ENCODE peak calls at places on chromosomes 1 and 21, in four cellular contexts. G, W, J and I are unnamed samples.

GRCh38 chr1:162285149-162285561 is 91.5 kb downstream of the SPATA46 start:
- DNase-seq in J (peak), W (no peak), G (no peak), I (no peak)

GRCh38 chr21:35075546-35075945 is 26.4 kb upstream of the RUNX1 start:
- DNase-seq in J (no peak), W (peak), G (no peak), I (peak)

GRCh38 chr21:46052703-46053651 is 44.9 kb upstream of the COL6A2 start:
- DNase-seq in G (peak), J (no peak), W (peak), I (peak)

GRCh38 chr1:71944006-71944405 is 338.3 kb downstream of the NEGR1 start:
- DNase-seq in J (no peak), W (no peak), G (no peak), I (no peak)

GRCh38 chr1:29971703-29972102 is 735.4 kb downstream of the PTPRU start:
- DNase-seq in G (no peak), J (no peak), W (no peak), I (no peak)

GRCh38 chr1:154476791-154477190 is 25.2 kb upstream of the TDRD10 start:
- DNase-seq in W (no peak), G (no peak), J (peak), I (no peak)

GRCh38 chr1:200442023-200442422 is 32.2 kb upstream of the ZNF281 start:
- DNase-seq in J (no peak), W (no peak), G (no peak), I (no peak)

GRCh38 chr1:236280438-236281285 is 1.1 kb downstream of the ERO1B start:
- DNase-seq in G (no peak), J (peak), W (no peak), I (peak)

GRCh38 chr1:206907304-206907991 is 10.2 kb downstream of the IL24 start:
- DNase-seq in G (peak), W (no peak), J (no peak), I (no peak)

GRCh38 chr1:232890340-232890953 is 60.0 kb upstream of the NTPCR start:
- DNase-seq in W (no peak), G (peak), J (no peak), I (no peak)

GRCh38 chr1:245812278-245812677 is 657.5 kb downstream of the KIF26B start:
- DNase-seq in W (no peak), G (no peak), J (no peak), I (no peak)

GRCh38 chr1:245091818-245092637 is 62.8 kb upstream of the KIF26B start:
- DNase-seq in W (peak), J (no peak), G (peak), I (peak)

GRCh38 chr21:32921632-32922230 is 104.0 kb upstream of the OLIG2 start:
- DNase-seq in W (peak), J (peak), G (peak), I (no peak)

GRCh38 chr1:163071381-163072255 is 2.5 kb downstream of the RGS4 start:
- DNase-seq in W (peak), G (peak), J (peak), I (peak)

GRCh38 chr1:37556712-37557196 is at the start of gene DNALI1:
- DNase-seq in W (peak), J (peak), G (peak), I (peak)

GRCh38 chr1:219660666-219661463 is 48.0 kb upstream of the ZC3H11B start:
- DNase-seq in J (peak), W (peak), G (peak), I (peak)

GRCh38 chr1:78712467-78712866 is 62.8 kb downstream of the IFI44 start:
- DNase-seq in J (no peak), W (no peak), G (no peak), I (no peak)

GRCh38 chr21:16116798-16117197 is 387.0 kb downstream of the USP25 start:
- DNase-seq in J (no peak), W (peak), G (no peak), I (no peak)

GRCh38 chr21:33651965-33652680 is 9.8 kb downstream of the ITSN1 start:
- DNase-seq in J (no peak), G (no peak), W (no peak), I (no peak)

GRCh38 chr1:69700770-69701169 is 133.0 kb downstream of the LRRC7 start:
- DNase-seq in G (peak), J (no peak), W (peak), I (no peak)

GRCh38 chr1:201356701-201357100 is 20.8 kb downstream of the TNNT2 start:
- DNase-seq in G (no peak), J (no peak), W (no peak), I (no peak)

GRCh38 chr21:41133896-41134522 is 34.0 kb upstream of the BACE2 start:
- DNase-seq in G (peak), J (no peak), W (peak), I (no peak)

GRCh38 chr1:57079454-57080157 is 113.8 kb upstream of the C8B start:
- DNase-seq in J (no peak), G (no peak), W (no peak), I (no peak)

GRCh38 chr1:217322834-217323233 is 308.1 kb downstream of the GPATCH2 start:
- DNase-seq in J (no peak), W (no peak), G (peak), I (no peak)

GRCh38 chr1:181100015-181100905 is 11.8 kb downstream of the IER5 start:
- DNase-seq in G (peak), J (no peak), W (no peak), I (no peak)

GRCh38 chr21:34580181-34580700 is 34.7 kb downstream of the RCAN1 start:
- DNase-seq in W (no peak), J (peak), G (no peak), I (no peak)

GRCh38 chr21:44925027-44925755 is 4.5 kb upstream of the ITGB2 start:
- DNase-seq in G (peak), J (no peak), W (peak), I (no peak)
- TF ChIP-seq POLR2A in G (no peak), J (no peak), W (no peak), I (no peak)

GRCh38 chr1:6179564-6180175 is 451 bp downstream of the CHD5 start:
- DNase-seq in W (no peak), G (no peak), J (no peak), I (no peak)
- H3K4me3 ChIP-seq in W (peak), G (no peak), J (peak), I (peak)

DNA sequence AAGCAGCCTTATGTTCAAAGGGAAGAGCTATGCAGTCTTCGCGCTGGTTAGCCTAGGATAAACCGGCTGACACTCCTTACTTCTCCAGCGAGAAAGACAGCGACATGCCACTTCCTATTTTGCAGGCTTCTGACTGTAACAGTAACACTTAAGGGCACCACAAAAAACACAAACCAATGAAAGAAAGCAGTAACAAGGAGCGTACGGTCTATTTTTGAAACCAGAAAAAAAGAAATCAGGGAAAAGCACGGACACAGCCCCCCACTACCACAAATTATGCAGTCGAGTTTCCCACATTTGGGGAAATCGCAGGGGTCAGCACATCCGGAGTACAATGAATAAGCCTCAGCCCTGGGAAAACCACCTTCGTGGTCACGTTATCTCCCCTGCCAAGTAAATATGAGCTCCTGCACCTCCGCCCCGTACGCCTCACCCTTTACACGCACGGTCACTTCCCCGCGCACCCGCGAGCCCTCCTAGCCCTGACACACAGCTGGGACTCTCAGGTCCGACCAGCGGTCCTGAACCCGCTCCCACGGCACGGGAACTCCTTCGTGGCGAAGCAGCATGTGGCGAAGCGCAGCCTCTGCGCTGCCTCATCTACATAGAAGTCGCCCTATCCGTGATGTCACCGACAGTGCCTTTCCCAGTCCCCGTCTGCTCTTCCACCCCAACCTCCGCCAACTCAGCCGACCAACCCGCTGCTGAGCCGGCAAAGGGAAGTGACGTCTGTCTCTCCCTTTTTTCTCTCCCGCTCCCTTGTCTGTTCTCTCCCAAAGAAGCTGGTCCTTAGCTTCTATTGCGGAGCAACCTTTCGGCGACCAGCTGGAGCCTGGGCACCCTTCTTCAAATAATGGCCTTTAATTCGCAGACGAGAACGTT is 40.9 kb upstream of the PPIAL4F start:
- DNase-seq in G (peak), J (peak), W (peak), I (peak)
- TF ChIP-seq POLR2A in G (peak), J (peak), W (peak), I (peak)

DNA sequence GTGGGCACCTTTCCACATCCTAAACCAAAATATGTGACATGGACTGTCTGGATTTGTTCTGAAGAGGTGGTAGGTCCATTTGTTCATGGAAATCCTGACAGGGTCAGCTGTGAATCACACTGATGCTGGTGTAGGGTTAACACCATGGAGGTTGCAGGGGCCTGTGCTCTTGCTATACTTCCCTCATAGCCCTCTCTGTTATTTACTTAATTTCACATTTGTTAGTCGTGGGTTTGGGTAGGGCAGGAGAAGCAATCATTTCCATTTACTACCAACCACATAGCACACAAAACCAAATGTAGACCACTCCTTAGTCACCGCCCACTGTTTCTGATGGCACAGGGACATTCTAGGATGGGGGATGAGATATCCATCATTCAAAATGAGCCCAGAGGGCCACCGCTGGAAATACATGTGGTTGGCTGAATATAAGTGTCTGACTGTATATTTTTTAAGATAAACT is 61.8 kb upstream of the POU2F1 start:
- DNase-seq in W (no peak), G (no peak), J (no peak), I (no peak)
- H3K4me3 ChIP-seq in W (no peak), G (no peak), J (no peak), I (no peak)

GRCh38 chr1:18927654-18928272 is 25.4 kb upstream of the ALDH4A1 start:
- DNase-seq in J (no peak), W (peak), G (peak), I (no peak)

GRCh38 chr1:18928406-18928805 is 26.1 kb upstream of the ALDH4A1 start:
- DNase-seq in G (no peak), W (no peak), J (no peak), I (no peak)

GRCh38 chr1:18928985-18929384 is 26.6 kb upstream of the ALDH4A1 start:
- DNase-seq in W (no peak), J (no peak), G (no peak), I (no peak)

GRCh38 chr1:18927082-18927653 is 24.8 kb upstream of the ALDH4A1 start:
- DNase-seq in G (no peak), W (no peak), J (peak), I (no peak)

DNA sequence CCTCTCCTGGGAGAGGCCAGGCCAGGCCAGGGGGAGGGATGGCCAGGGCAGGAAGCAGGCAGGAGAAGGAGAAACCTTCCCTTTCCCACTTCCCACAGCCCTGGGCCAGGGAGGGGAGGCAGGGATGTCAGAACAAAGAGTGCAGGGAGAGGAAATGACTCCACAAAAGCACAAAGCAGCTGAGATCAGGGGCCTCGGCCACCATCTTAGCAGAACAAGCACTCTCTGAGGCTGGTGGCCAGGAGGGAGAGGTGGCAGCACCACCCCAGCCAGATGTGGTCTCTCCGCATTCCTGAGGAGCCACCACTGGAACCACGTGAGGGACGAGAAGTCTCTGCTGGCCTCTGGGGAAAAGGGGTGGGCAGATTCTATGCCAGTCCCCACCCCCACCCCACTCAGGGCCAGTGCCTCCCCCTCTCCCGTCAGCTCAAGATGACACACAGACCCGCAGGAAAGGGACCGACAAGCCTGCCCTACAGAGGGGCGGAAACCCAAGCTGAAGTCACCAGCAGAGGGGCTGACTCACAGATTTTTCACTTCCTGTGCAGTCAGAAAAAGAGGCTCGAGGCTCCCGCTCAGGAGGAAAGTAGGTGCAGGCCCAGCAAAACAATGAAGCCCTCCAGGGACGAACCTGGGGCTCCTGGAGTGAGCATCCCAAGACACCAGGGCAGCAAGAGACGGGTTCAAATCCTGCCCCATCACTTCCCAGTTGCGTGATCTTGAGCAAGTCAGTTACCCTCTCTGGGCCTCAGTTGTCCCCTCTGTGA is 24.1 kb upstream of the ALDH4A1 start:
- DNase-seq in J (peak), G (peak), W (peak), I (peak)
- TF ChIP-seq POLR2A in J (no peak), G (no peak), W (no peak), I (no peak)

GRCh38 chr1:64838486-64838885 is 93.6 kb downstream of the RAVER2 start:
- DNase-seq in G (no peak), J (no peak), W (no peak), I (no peak)
- H3K4me3 ChIP-seq in G (no peak), J (no peak), W (no peak), I (no peak)